ENCODE peak calls at places on chromosomes 13 and 19, in six cellular contexts. O, I, W, M, F and J are unnamed samples.

GRCh38 chr13:96862093-96862492 is 132.2 kb downstream of the OXGR1 start:
- DNase-seq in O (no peak), I (no peak), W (no peak), M (no peak), F (no peak), J (no peak)

GRCh38 chr19:3298853-3299449 is 67.4 kb upstream of the NFIC start:
- DNase-seq in O (no peak), I (no peak), W (no peak), M (no peak), F (no peak), J (no peak)

GRCh38 chr13:40376296-40376849 is 290.1 kb downstream of the FOXO1 start:
- DNase-seq in O (no peak), I (no peak), W (no peak), M (no peak), F (no peak), J (no peak)

GRCh38 chr19:33905937-33906577 is 109.4 kb downstream of the KCTD15 start:
- DNase-seq in O (no peak), I (peak; percentile 88), W (peak; percentile 86), M (peak; percentile 85), F (peak; percentile 23), J (peak; percentile 94)

GRCh38 chr19:27793128-27793643 is 1419.8 kb downstream of the UQCRFS1 start:
- DNase-seq in O (peak; percentile 87), I (peak; percentile 75), W (peak; percentile 71), M (peak; percentile 88), F (peak; percentile 30), J (peak; percentile 87)

GRCh38 chr13:40318366-40318765 is 348.1 kb downstream of the FOXO1 start:
- DNase-seq in O (no peak), I (no peak), W (peak; percentile 66), M (peak; percentile 20), F (no peak), J (peak; percentile 49)

GRCh38 chr19:43784981-43785808 is 4.4 kb upstream of the KCNN4 start:
- DNase-seq in O (peak; percentile 60), I (no peak), W (peak; percentile 58), M (peak; percentile 70), F (no peak), J (peak; percentile 75)

GRCh38 chr13:73608731-73609485 is 525.3 kb downstream of the KLF12 start:
- DNase-seq in O (no peak), I (no peak), W (no peak), M (no peak), F (no peak), J (peak; percentile 26)

GRCh38 chr19:13029893-13030292 is 34.6 kb downstream of the NFIX start:
- DNase-seq in O (no peak), I (no peak), W (peak; percentile 65), M (peak; percentile 64), F (no peak), J (no peak)
- H3K4me1 ChIP-seq in O (peaks cover 91% of the 10 kb centered on the region), I (peaks cover 99% of the 10 kb centered on the region), W (peaks cover 89% of the 10 kb centered on the region), M (peaks cover 93% of the 10 kb centered on the region), F (peaks cover 99% of the 10 kb centered on the region), J (peaks cover 97% of the 10 kb centered on the region)

DNA sequence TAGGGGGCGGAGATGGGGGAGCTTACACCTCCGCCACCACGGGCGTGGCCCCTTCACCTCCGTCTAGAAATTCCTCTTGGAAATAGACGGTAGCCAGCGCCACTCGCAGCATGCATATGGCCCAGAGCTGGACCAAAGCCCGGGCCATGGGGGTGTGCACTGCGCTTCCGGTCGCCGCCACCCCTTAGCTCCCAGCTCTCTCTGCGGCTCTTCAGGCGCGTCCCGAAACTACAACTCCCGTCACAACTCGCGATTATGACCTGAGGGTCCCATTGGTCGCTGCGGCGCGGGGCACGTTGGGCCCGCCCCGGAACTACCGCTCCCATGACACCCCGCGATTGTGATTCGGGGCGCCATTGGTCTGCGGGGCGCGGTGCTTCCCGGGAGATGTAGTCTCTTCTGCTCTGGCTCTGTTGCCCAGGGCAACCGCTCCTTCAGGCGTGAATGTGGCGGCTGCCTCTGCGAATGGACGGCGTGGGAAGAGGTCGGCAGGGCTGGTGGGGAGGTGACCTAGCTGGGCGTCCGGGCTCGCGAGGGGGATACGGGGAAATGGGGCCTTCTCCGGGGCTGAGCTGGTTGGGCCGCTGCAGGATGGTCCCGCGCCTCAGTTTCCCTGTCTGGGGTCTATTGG is at the start of the genes C19orf44 and CALR3:
- DNase-seq in O (peak; percentile 96), I (peak; percentile 99), W (peak; percentile 99), M (peak; percentile 99), F (peak; percentile 98), J (peak; percentile 99)
- TF ChIP-seq EP300 in O (peak; percentile 3), I (no peak), W (no peak), M (no peak), F (peak; percentile 98), J (no peak)

GRCh38 chr19:1066251-1066747 is 668 bp upstream of the ARHGAP45 start:
- DNase-seq in O (peak; percentile 61), I (peak; percentile 67), W (no peak), M (no peak), F (no peak), J (peak; percentile 68)
- H3K4me1 ChIP-seq in O (peaks cover 37% of the 10 kb centered on the region), I (peaks cover 57% of the 10 kb centered on the region), W (peaks cover 50% of the 10 kb centered on the region), M (peaks cover 55% of the 10 kb centered on the region), F (peaks cover 60% of the 10 kb centered on the region), J (peaks cover 75% of the 10 kb centered on the region)

GRCh38 chr13:101512650-101513049 is 60.2 kb downstream of the ITGBL1 start:
- DNase-seq in O (no peak), I (no peak), W (no peak), M (no peak), F (no peak), J (no peak)

GRCh38 chr13:101514100-101514499 is 61.6 kb downstream of the ITGBL1 start:
- DNase-seq in O (no peak), I (no peak), W (no peak), M (no peak), F (no peak), J (no peak)

GRCh38 chr13:101511161-101511560 is 58.7 kb downstream of the ITGBL1 start:
- DNase-seq in O (no peak), I (no peak), W (no peak), M (no peak), F (no peak), J (no peak)

GRCh38 chr13:101514695-101515275 is 62.3 kb downstream of the ITGBL1 start:
- DNase-seq in O (peak; percentile 48), I (no peak), W (no peak), M (no peak), F (no peak), J (no peak)

GRCh38 chr13:101511766-101512165 is 59.3 kb downstream of the ITGBL1 start:
- DNase-seq in O (no peak), I (no peak), W (no peak), M (no peak), F (no peak), J (no peak)
- TF ChIP-seq EP300 in O (no peak), I (no peak), W (no peak), M (no peak), F (no peak), J (no peak)